ENCODE peak calls at places on chromosomes 3 and 15, in seven cellular contexts. One of them, this sample, is unnamed.

GRCh38 chr3:197023241-197023997 is 6.2 kb downstream of the MELTF start:
- DNase-seq in Panc1: no peak
- DNase-seq in psoas muscle: no peak
- DNase-seq in left ventricle myocardium inferior: no peak
- DNase-seq in ovary: peak; percentile 30
- DNase-seq in brain microvascular endothelial cell: no peak
- DNase-seq in IMR-90: no peak
- DNase-seq in this sample: peak; percentile 39

GRCh38 chr3:139660269-139660668 is 17.5 kb downstream of the NMNAT3 start:
- DNase-seq in Panc1: no peak
- DNase-seq in psoas muscle: no peak
- DNase-seq in left ventricle myocardium inferior: no peak
- DNase-seq in ovary: no peak
- DNase-seq in brain microvascular endothelial cell: no peak
- DNase-seq in IMR-90: no peak
- DNase-seq in this sample: no peak

GRCh38 chr3:99663981-99664380 is 25.6 kb downstream of the COL8A1 start:
- DNase-seq in Panc1: no peak
- DNase-seq in psoas muscle: no peak
- DNase-seq in left ventricle myocardium inferior: no peak
- DNase-seq in ovary: no peak
- DNase-seq in brain microvascular endothelial cell: peak; percentile 48
- DNase-seq in IMR-90: no peak
- DNase-seq in this sample: no peak

GRCh38 chr3:186193534-186194450 is 84.9 kb upstream of the ETV5 start:
- DNase-seq in Panc1: no peak
- DNase-seq in psoas muscle: peak; percentile 21
- DNase-seq in left ventricle myocardium inferior: no peak
- DNase-seq in ovary: no peak
- DNase-seq in brain microvascular endothelial cell: no peak
- DNase-seq in IMR-90: no peak
- DNase-seq in this sample: no peak

GRCh38 chr3:128492353-128493220 is at the start of gene GATA2:
- DNase-seq in Panc1: no peak
- DNase-seq in psoas muscle: no peak
- DNase-seq in left ventricle myocardium inferior: no peak
- DNase-seq in ovary: peak; percentile 46
- DNase-seq in brain microvascular endothelial cell: no peak
- DNase-seq in IMR-90: no peak
- DNase-seq in this sample: no peak

GRCh38 chr15:28018291-28019044 is 80.6 kb downstream of the OCA2 start:
- DNase-seq in Panc1: no peak
- DNase-seq in psoas muscle: no peak
- DNase-seq in left ventricle myocardium inferior: no peak
- DNase-seq in ovary: no peak
- DNase-seq in brain microvascular endothelial cell: no peak
- DNase-seq in IMR-90: no peak
- DNase-seq in this sample: no peak

GRCh38 chr15:96487245-96487644 is 156.7 kb downstream of the NR2F2 start:
- DNase-seq in Panc1: no peak
- DNase-seq in psoas muscle: no peak
- DNase-seq in left ventricle myocardium inferior: no peak
- DNase-seq in ovary: no peak
- DNase-seq in brain microvascular endothelial cell: no peak
- DNase-seq in IMR-90: no peak
- DNase-seq in this sample: no peak

GRCh38 chr15:81113204-81113657 is 20.8 kb upstream of the CFAP161 start:
- DNase-seq in Panc1: no peak
- DNase-seq in psoas muscle: no peak
- DNase-seq in left ventricle myocardium inferior: no peak
- DNase-seq in ovary: no peak
- DNase-seq in brain microvascular endothelial cell: no peak
- DNase-seq in IMR-90: no peak
- DNase-seq in this sample: no peak

GRCh38 chr3:189726277-189726676 is 95.1 kb downstream of the TP63 start:
- DNase-seq in Panc1: no peak
- DNase-seq in psoas muscle: no peak
- DNase-seq in left ventricle myocardium inferior: no peak
- DNase-seq in ovary: no peak
- DNase-seq in brain microvascular endothelial cell: no peak
- DNase-seq in IMR-90: peak; percentile 23
- DNase-seq in this sample: no peak

GRCh38 chr3:47611577-47611976 is 32.9 kb upstream of the CSPG5 start:
- DNase-seq in Panc1: no peak
- DNase-seq in psoas muscle: no peak
- DNase-seq in left ventricle myocardium inferior: no peak
- DNase-seq in ovary: no peak
- DNase-seq in brain microvascular endothelial cell: peak; percentile 14
- DNase-seq in IMR-90: no peak
- DNase-seq in this sample: no peak

GRCh38 chr15:70154440-70155347 is 57.0 kb upstream of the TLE3 start:
- DNase-seq in Panc1: no peak
- DNase-seq in psoas muscle: peak; percentile 32
- DNase-seq in left ventricle myocardium inferior: peak; percentile 40
- DNase-seq in ovary: peak; percentile 88
- DNase-seq in brain microvascular endothelial cell: no peak
- DNase-seq in IMR-90: peak; percentile 46
- DNase-seq in this sample: no peak

GRCh38 chr15:42921049-42921731 is 612 bp upstream of the TTBK2 start:
- DNase-seq in Panc1: no peak
- DNase-seq in psoas muscle: peak; percentile 29
- DNase-seq in left ventricle myocardium inferior: no peak
- DNase-seq in ovary: peak; percentile 65
- DNase-seq in brain microvascular endothelial cell: peak; percentile 7
- DNase-seq in IMR-90: peak; percentile 8
- DNase-seq in this sample: no peak

GRCh38 chr15:43854801-43855200 is 28.0 kb downstream of the WDR76 start:
- DNase-seq in Panc1: no peak
- DNase-seq in psoas muscle: no peak
- DNase-seq in left ventricle myocardium inferior: no peak
- DNase-seq in ovary: no peak
- DNase-seq in brain microvascular endothelial cell: no peak
- DNase-seq in IMR-90: peak; percentile 15
- DNase-seq in this sample: no peak

GRCh38 chr3:11641683-11642407 is 1.9 kb downstream of the VGLL4 start:
- DNase-seq in Panc1: no peak
- DNase-seq in psoas muscle: no peak
- DNase-seq in left ventricle myocardium inferior: no peak
- DNase-seq in ovary: no peak
- DNase-seq in brain microvascular endothelial cell: no peak
- DNase-seq in IMR-90: peak; percentile 68
- DNase-seq in this sample: no peak

GRCh38 chr3:39166932-39167532 is 13.6 kb upstream of the CSRNP1 start:
- DNase-seq in Panc1: no peak
- DNase-seq in psoas muscle: no peak
- DNase-seq in left ventricle myocardium inferior: no peak
- DNase-seq in ovary: no peak
- DNase-seq in brain microvascular endothelial cell: peak; percentile 84
- DNase-seq in IMR-90: peak; percentile 93
- DNase-seq in this sample: no peak

GRCh38 chr3:56251343-56251945 is 216.8 kb downstream of the ERC2 start:
- DNase-seq in Panc1: peak; percentile 18
- DNase-seq in psoas muscle: no peak
- DNase-seq in left ventricle myocardium inferior: no peak
- DNase-seq in ovary: no peak
- DNase-seq in brain microvascular endothelial cell: peak; percentile 56
- DNase-seq in IMR-90: peak; percentile 51
- DNase-seq in this sample: no peak

GRCh38 chr3:139517321-139517720 is 22.2 kb downstream of the RBP1 start:
- DNase-seq in Panc1: no peak
- DNase-seq in psoas muscle: no peak
- DNase-seq in left ventricle myocardium inferior: no peak
- DNase-seq in ovary: no peak
- DNase-seq in brain microvascular endothelial cell: no peak
- DNase-seq in IMR-90: no peak
- DNase-seq in this sample: no peak

GRCh38 chr3:123124936-123125335 is 58.1 kb downstream of the PDIA5 start:
- DNase-seq in Panc1: no peak
- DNase-seq in psoas muscle: no peak
- DNase-seq in left ventricle myocardium inferior: no peak
- DNase-seq in ovary: no peak
- DNase-seq in brain microvascular endothelial cell: no peak
- DNase-seq in IMR-90: no peak
- DNase-seq in this sample: no peak
- H3K4me3 ChIP-seq in Panc1: no peak overlapping the region
- H3K4me3 ChIP-seq in psoas muscle: no peak overlapping the region
- H3K4me3 ChIP-seq in left ventricle myocardium inferior: no peak overlapping the region
- H3K4me3 ChIP-seq in ovary: no peak overlapping the region
- H3K4me3 ChIP-seq in brain microvascular endothelial cell: no peak overlapping the region
- H3K4me3 ChIP-seq in IMR-90: no peak overlapping the region
- H3K4me3 ChIP-seq in this sample: no peak overlapping the region

GRCh38 chr3:150897592-150897991 is 7.6 kb downstream of the MINDY4B start:
- DNase-seq in Panc1: no peak
- DNase-seq in psoas muscle: no peak
- DNase-seq in left ventricle myocardium inferior: no peak
- DNase-seq in ovary: no peak
- DNase-seq in brain microvascular endothelial cell: no peak
- DNase-seq in IMR-90: no peak
- DNase-seq in this sample: no peak

GRCh38 chr3:150901793-150902192 is 3.4 kb downstream of the MINDY4B start:
- DNase-seq in Panc1: no peak
- DNase-seq in psoas muscle: no peak
- DNase-seq in left ventricle myocardium inferior: no peak
- DNase-seq in ovary: no peak
- DNase-seq in brain microvascular endothelial cell: no peak
- DNase-seq in IMR-90: no peak
- DNase-seq in this sample: no peak

DNA sequence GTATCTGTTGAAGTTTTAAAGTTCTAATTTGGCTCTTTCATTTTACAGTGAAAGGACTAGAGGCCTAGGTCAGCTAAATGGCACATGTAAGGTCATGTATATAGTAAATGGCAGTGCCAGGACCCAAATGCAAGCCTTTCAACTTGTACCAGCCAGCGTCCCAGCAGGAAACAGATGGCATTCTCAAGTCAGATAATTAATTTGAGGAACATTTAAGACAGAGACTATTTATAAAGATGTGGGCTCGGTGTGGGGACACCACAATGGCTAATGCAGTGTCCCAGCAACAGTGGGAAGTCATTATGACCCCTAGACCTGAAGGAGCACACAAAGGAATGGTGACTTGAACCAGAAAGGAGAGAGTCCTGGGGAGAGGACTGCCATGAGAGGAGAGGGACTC is 6.1 kb downstream of the MINDY4B start:
- DNase-seq in Panc1: no peak
- DNase-seq in psoas muscle: no peak
- DNase-seq in left ventricle myocardium inferior: no peak
- DNase-seq in ovary: no peak
- DNase-seq in brain microvascular endothelial cell: no peak
- DNase-seq in IMR-90: no peak
- DNase-seq in this sample: no peak
- TF ChIP-seq CTCF in Panc1: no peak
- TF ChIP-seq CTCF in psoas muscle: no peak
- TF ChIP-seq CTCF in left ventricle myocardium inferior: no peak
- TF ChIP-seq CTCF in ovary: no peak
- TF ChIP-seq CTCF in brain microvascular endothelial cell: no peak
- TF ChIP-seq CTCF in IMR-90: no peak
- TF ChIP-seq CTCF in this sample: no peak

GRCh38 chr3:120442975-120443517 is 7.7 kb downstream of the FSTL1 start:
- DNase-seq in Panc1: no peak
- DNase-seq in psoas muscle: no peak
- DNase-seq in left ventricle myocardium inferior: no peak
- DNase-seq in ovary: no peak
- DNase-seq in brain microvascular endothelial cell: no peak
- DNase-seq in IMR-90: no peak
- DNase-seq in this sample: no peak

GRCh38 chr3:120440001-120440703 is 10.6 kb downstream of the FSTL1 start:
- DNase-seq in Panc1: no peak
- DNase-seq in psoas muscle: peak; percentile 22
- DNase-seq in left ventricle myocardium inferior: no peak
- DNase-seq in ovary: no peak
- DNase-seq in brain microvascular endothelial cell: no peak
- DNase-seq in IMR-90: peak; percentile 58
- DNase-seq in this sample: no peak

GRCh38 chr3:120440762-120441161 is 10.0 kb downstream of the FSTL1 start:
- DNase-seq in Panc1: no peak
- DNase-seq in psoas muscle: no peak
- DNase-seq in left ventricle myocardium inferior: no peak
- DNase-seq in ovary: no peak
- DNase-seq in brain microvascular endothelial cell: no peak
- DNase-seq in IMR-90: no peak
- DNase-seq in this sample: no peak

GRCh38 chr3:120438971-120439370 is 11.8 kb downstream of the FSTL1 start:
- DNase-seq in Panc1: no peak
- DNase-seq in psoas muscle: peak; percentile 25
- DNase-seq in left ventricle myocardium inferior: peak; percentile 57
- DNase-seq in ovary: peak; percentile 65
- DNase-seq in brain microvascular endothelial cell: peak; percentile 95
- DNase-seq in IMR-90: peak; percentile 93
- DNase-seq in this sample: peak; percentile 53

DNA sequence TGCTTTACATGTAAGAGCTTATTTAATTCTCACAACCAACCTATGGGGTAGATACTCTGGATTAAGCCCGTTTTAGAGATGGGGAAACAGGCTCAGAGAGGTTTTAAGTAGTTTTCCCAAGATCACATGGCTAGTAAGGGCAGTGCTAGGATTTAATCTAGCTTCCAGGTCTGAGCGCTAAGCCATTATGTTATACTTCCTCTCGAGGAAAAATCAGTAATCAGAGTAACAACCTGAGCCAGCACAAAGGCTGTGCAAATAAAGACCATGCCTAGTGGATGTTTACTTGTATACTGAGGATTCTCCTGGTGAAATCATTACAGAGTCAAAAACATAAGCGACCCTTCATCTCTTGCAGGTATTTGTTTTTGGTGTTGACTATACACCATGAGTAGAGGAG is 9.0 kb downstream of the FSTL1 start:
- DNase-seq in Panc1: no peak
- DNase-seq in psoas muscle: no peak
- DNase-seq in left ventricle myocardium inferior: no peak
- DNase-seq in ovary: no peak
- DNase-seq in brain microvascular endothelial cell: no peak
- DNase-seq in IMR-90: no peak
- DNase-seq in this sample: no peak
- H3K36me3 ChIP-seq in Panc1: no peaks in the 10 kb centered on the region
- H3K36me3 ChIP-seq in psoas muscle: no peaks in the 10 kb centered on the region
- H3K36me3 ChIP-seq in left ventricle myocardium inferior: peaks cover 32% of the 10 kb centered on the region
- H3K36me3 ChIP-seq in ovary: no peaks in the 10 kb centered on the region
- H3K36me3 ChIP-seq in brain microvascular endothelial cell: peaks cover 46% of the 10 kb centered on the region
- H3K36me3 ChIP-seq in IMR-90: peaks cover 42% of the 10 kb centered on the region
- H3K36me3 ChIP-seq in this sample: no peaks in the 10 kb centered on the region

DNA sequence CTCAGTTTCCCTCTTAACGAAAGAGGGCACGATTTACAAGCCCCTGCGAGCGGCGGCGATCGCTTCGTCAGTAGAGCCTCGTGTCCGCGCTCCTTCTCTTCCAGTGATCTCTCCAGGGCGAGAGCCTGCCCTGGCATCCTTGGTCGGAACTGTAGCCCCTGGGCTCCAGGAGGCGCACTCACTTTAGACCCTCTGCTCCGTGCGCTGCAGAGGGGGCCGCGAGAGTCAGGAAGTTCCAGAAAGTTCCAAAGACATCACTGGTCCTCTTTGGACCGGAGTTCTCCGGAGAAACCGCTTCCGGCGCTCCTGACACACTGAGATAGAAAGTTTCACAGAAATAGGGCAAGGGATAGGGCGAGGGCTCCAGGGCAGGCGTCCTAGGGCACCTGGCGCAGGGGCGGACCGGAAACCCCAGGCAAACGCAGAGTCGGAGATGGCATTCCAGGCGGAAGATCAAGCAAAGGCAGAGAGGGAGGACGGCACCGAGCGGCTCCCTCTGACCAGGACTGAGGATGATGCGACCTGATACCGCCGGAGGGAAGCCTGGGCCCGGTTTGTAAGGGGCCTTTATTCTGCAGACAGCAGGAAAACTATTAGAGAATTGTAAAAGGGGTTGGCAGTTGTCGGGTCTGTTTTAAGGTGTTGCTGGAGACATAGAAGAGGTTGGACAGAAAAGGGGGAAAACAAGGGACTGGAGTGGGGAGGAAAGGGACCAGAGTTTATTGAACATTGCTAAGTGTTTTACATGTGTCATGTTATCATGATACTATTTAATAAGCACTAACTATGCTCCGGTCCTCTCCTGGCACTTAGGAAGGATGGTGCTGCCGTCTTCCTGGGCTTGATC is 1.3 kb upstream of the CPEB1 start:
- DNase-seq in Panc1: no peak
- DNase-seq in psoas muscle: peak; percentile 17
- DNase-seq in left ventricle myocardium inferior: no peak
- DNase-seq in ovary: peak; percentile 45
- DNase-seq in brain microvascular endothelial cell: no peak
- DNase-seq in IMR-90: no peak
- DNase-seq in this sample: no peak
- H3K4me3 ChIP-seq in Panc1: peak overlapping the region; percentile 57
- H3K4me3 ChIP-seq in psoas muscle: peak overlapping the region; percentile 72
- H3K4me3 ChIP-seq in left ventricle myocardium inferior: peak overlapping the region; percentile 73
- H3K4me3 ChIP-seq in ovary: peak overlapping the region; percentile 50
- H3K4me3 ChIP-seq in brain microvascular endothelial cell: peak overlapping the region; percentile 31
- H3K4me3 ChIP-seq in IMR-90: peak overlapping the region; percentile 63
- H3K4me3 ChIP-seq in this sample: peak overlapping the region; percentile 36

This sample was measured in kidney epithelial cell.